ENCODE peak calls at places on chromosomes 13 and 19, in four cellular contexts. I is PC-3, K is neural progenitor cell, B is GM23248. G is an unnamed sample.
A peak's percentile ranks its signal among the peaks of the same experiment; 100 is the strongest.

GRCh38 chr19:1591421-1592022 is 1.1 kb downstream of the MBD3 start:
- DNase-seq in I (no peak), K (peak; percentile 65), B (peak; percentile 32), G (no peak)

GRCh38 chr19:14059652-14060155 is 2.2 kb downstream of the PALM3 start:
- DNase-seq in I (no peak), K (peak; percentile 28), B (no peak), G (no peak)

GRCh38 chr19:3450796-3451411 is 29.4 kb downstream of the SMIM24 start:
- DNase-seq in I (peak; percentile 74), K (no peak), B (peak; percentile 99), G (peak; percentile 100)

GRCh38 chr13:95497307-95497943 is 55.1 kb upstream of the CLDN10 start:
- DNase-seq in I (no peak), K (no peak), B (no peak), G (no peak)

GRCh38 chr19:57271280-57271679 is 9.0 kb upstream of the ZNF460 start:
- DNase-seq in I (no peak), K (no peak), B (no peak), G (no peak)

GRCh38 chr13:33022986-33023385 is 6.8 kb downstream of the KL start:
- DNase-seq in I (no peak), K (no peak), B (no peak), G (no peak)

GRCh38 chr13:48643159-48643558 is 10.6 kb upstream of the CYSLTR2 start:
- DNase-seq in I (no peak), K (no peak), B (no peak), G (no peak)

GRCh38 chr13:31424130-31424729 is 224.5 kb downstream of the B3GLCT start:
- DNase-seq in I (peak; percentile 83), K (peak; percentile 85), B (peak; percentile 89), G (peak; percentile 49)

GRCh38 chr13:80783926-80784325 is 443.0 kb upstream of the SPRY2 start:
- DNase-seq in I (no peak), K (peak; percentile 34), B (no peak), G (peak; percentile 18)

GRCh38 chr19:58543826-58544590 is at the start of gene TRIM28:
- DNase-seq in I (peak; percentile 99), K (peak; percentile 99), B (peak; percentile 99), G (peak; percentile 97)

GRCh38 chr19:45484273-45484945 is 12.4 kb downstream of the RTN2 start:
- DNase-seq in I (no peak), K (peak; percentile 0), B (peak; percentile 65), G (no peak)

GRCh38 chr13:107531180-107531579 is 684.2 kb downstream of the LIG4 start:
- DNase-seq in I (no peak), K (no peak), B (no peak), G (no peak)

GRCh38 chr13:32581177-32581786 is 5.0 kb upstream of the PDS5B start:
- DNase-seq in I (peak; percentile 44), K (peak; percentile 8), B (peak; percentile 67), G (peak; percentile 4)

GRCh38 chr19:11268783-11269267 is 6.5 kb upstream of the DOCK6 start:
- DNase-seq in I (peak; percentile 63), K (no peak), B (peak; percentile 67), G (peak; percentile 72)

GRCh38 chr13:77565635-77566034 is 30.1 kb downstream of the SCEL start:
- DNase-seq in I (peak; percentile 66), K (peak; percentile 39), B (peak; percentile 65), G (peak; percentile 8)

GRCh38 chr19:16368385-16369305 is 44.0 kb downstream of the KLF2 start:
- DNase-seq in I (no peak), K (no peak), B (no peak), G (no peak)

GRCh38 chr19:49120325-49120683 is 960 bp downstream of the PPFIA3 start:
- DNase-seq in I (no peak), K (no peak), B (no peak), G (no peak)
- TF ChIP-seq EZH2 in I (no peak), K (no peak), B (no peak), G (no peak)

GRCh38 chr19:9150650-9151049 is 10.5 kb downstream of the ZNF317 start:
- DNase-seq in I (no peak), K (no peak), B (no peak), G (no peak)
- H3K9me3 ChIP-seq in I (peaks cover 67% of the 10 kb centered on the region), K (peaks cover 19% of the 10 kb centered on the region), B (no peaks in the 10 kb centered on the region), G (peaks cover 14% of the 10 kb centered on the region)

GRCh38 chr19:41888926-41889325 is 5.9 kb downstream of the ARHGEF1 start:
- DNase-seq in I (no peak), K (no peak), B (no peak), G (no peak)
- H3K4me1 ChIP-seq in I (peaks cover 32% of the 10 kb centered on the region), K (peaks cover 6% of the 10 kb centered on the region), B (peaks cover 11% of the 10 kb centered on the region), G (peaks cover 27% of the 10 kb centered on the region)

GRCh38 chr13:87674143-87674772 is 3.1 kb downstream of the SLITRK5 start:
- DNase-seq in I (no peak), K (peak; percentile 57), B (no peak), G (no peak)
- TF ChIP-seq EZH2 in I (no peak), K (peak; percentile 84), B (no peak), G (no peak)

GRCh38 chr19:33048806-33049676 is 15.6 kb downstream of the RHPN2 start:
- DNase-seq in I (peak; percentile 18), K (no peak), B (no peak), G (peak; percentile 92)
- H3K9me3 ChIP-seq in I (no peaks in the 10 kb centered on the region), K (no peaks in the 10 kb centered on the region), B (no peaks in the 10 kb centered on the region), G (no peaks in the 10 kb centered on the region)

GRCh38 chr19:39449116-39449797 is 3.9 kb downstream of the SUPT5H start:
- DNase-seq in I (no peak), K (no peak), B (no peak), G (no peak)
- H3K4me1 ChIP-seq in I (peaks cover 30% of the 10 kb centered on the region), K (peaks cover 5% of the 10 kb centered on the region), B (peaks cover 25% of the 10 kb centered on the region), G (peaks cover 27% of the 10 kb centered on the region)